ENCODE peak calls at places on chromosomes 6 and 20, in eight cellular contexts. X, E, A, O, K, G, J and M are unnamed samples.

GRCh38 chr6:136051140-136051775 is 198.9 kb downstream of the MTFR2 start:
- DNase-seq in X (peak; percentile 12), E (peak; percentile 88), A (no peak), O (no peak), K (peak; percentile 96), G (no peak), J (no peak), M (peak; percentile 95)

GRCh38 chr6:29653452-29654038 is 3.3 kb upstream of the MOG start:
- DNase-seq in X (peak; percentile 73), E (peak; percentile 84), A (no peak), O (no peak), K (peak; percentile 75), G (peak; percentile 91), J (no peak), M (peak; percentile 84)

GRCh38 chr6:35497571-35498406 is 910 bp upstream of the TEAD3 start:
- DNase-seq in X (peak; percentile 43), E (peak; percentile 86), A (peak; percentile 87), O (peak; percentile 85), K (peak; percentile 54), G (peak; percentile 66), J (peak; percentile 88), M (peak; percentile 94)

GRCh38 chr6:122323361-122323760 is 76.1 kb upstream of the HSF2 start:
- DNase-seq in X (no peak), E (no peak), A (no peak), O (no peak), K (peak; percentile 10), G (no peak), J (no peak), M (no peak)

GRCh38 chr6:46848684-46849360 is 55.6 kb downstream of the MEP1A start:
- DNase-seq in X (peak; percentile 60), E (peak; percentile 78), A (peak; percentile 93), O (peak; percentile 91), K (peak; percentile 46), G (peak; percentile 90), J (peak; percentile 94), M (peak; percentile 62)

GRCh38 chr6:108736832-108737231 is 111.4 kb upstream of the ARMC2 start:
- DNase-seq in X (no peak), E (peak; percentile 86), A (no peak), O (peak; percentile 85), K (peak; percentile 74), G (no peak), J (no peak), M (peak; percentile 68)

GRCh38 chr6:3484946-3485345 is 28.1 kb upstream of the SLC22A23 start:
- DNase-seq in X (no peak), E (no peak), A (no peak), O (no peak), K (no peak), G (no peak), J (no peak), M (no peak)

GRCh38 chr6:18585032-18585573 is 198.0 kb downstream of the RNF144B start:
- DNase-seq in X (no peak), E (peak; percentile 75), A (no peak), O (no peak), K (peak; percentile 35), G (peak; percentile 14), J (no peak), M (peak; percentile 45)

GRCh38 chr20:15930324-15931305 is 642.6 kb downstream of the KIF16B start:
- DNase-seq in X (no peak), E (peak; percentile 38), A (no peak), O (no peak), K (peak; percentile 25), G (peak; percentile 23), J (no peak), M (peak; percentile 32)

GRCh38 chr20:8390500-8390899 is 258.4 kb downstream of the PLCB1 start:
- DNase-seq in X (no peak), E (no peak), A (no peak), O (no peak), K (no peak), G (no peak), J (no peak), M (no peak)

GRCh38 chr6:33610779-33611421 is 10.2 kb upstream of the ITPR3 start:
- DNase-seq in X (no peak), E (peak; percentile 34), A (no peak), O (no peak), K (peak; percentile 48), G (no peak), J (peak; percentile 52), M (peak; percentile 62)